ENCODE peak calls at places on chromosomes 16 and 17, in seven cellular contexts. C is AG04450, U is astrocyte of the spinal cord, P is dorsolateral prefrontal cortex, R is body of pancreas, L is colonic mucosa, D is fibroblast of lung. X is an unnamed sample.

GRCh38 chr16:76486740-76487139 is 209.5 kb downstream of the CNTNAP4 start:
- DNase-seq in C (no peak), U (no peak), P (no peak), R (no peak), L (no peak), D (no peak), X (no peak)

GRCh38 chr17:76179496-76180467 is 38.7 kb upstream of the FOXJ1 start:
- DNase-seq in C (no peak), U (no peak), P (no peak), R (no peak), L (no peak), D (no peak), X (peak; percentile 23)

GRCh38 chr16:2194166-2194834 is 2.1 kb downstream of the CASKIN1 start:
- DNase-seq in C (no peak), U (no peak), P (no peak), R (no peak), L (no peak), D (peak; percentile 39), X (peak; percentile 53)

GRCh38 chr17:3528604-3529511 is 28.8 kb downstream of the TRPV3 start:
- DNase-seq in C (no peak), U (peak; percentile 47), P (peak; percentile 50), R (no peak), L (no peak), D (peak; percentile 37), X (no peak)

GRCh38 chr17:8072727-8073461 is 14.6 kb downstream of the ALOX12B start:
- DNase-seq in C (no peak), U (no peak), P (no peak), R (no peak), L (no peak), D (no peak), X (no peak)

GRCh38 chr17:82668631-82669099 is 20.4 kb upstream of the WDR45B start:
- DNase-seq in C (peak; percentile 18), U (peak; percentile 38), P (peak; percentile 85), R (peak; percentile 80), L (peak; percentile 67), D (peak; percentile 38), X (peak; percentile 38)

GRCh38 chr16:909281-910000 is 61.3 kb downstream of the LMF1 start:
- DNase-seq in C (no peak), U (no peak), P (no peak), R (no peak), L (no peak), D (no peak), X (no peak)

GRCh38 chr17:9266031-9266680 is 244.8 kb downstream of the NTN1 start:
- DNase-seq in C (no peak), U (no peak), P (no peak), R (no peak), L (no peak), D (peak; percentile 61), X (no peak)

GRCh38 chr16:82605863-82606620 is 20.7 kb upstream of the CDH13 start:
- DNase-seq in C (no peak), U (no peak), P (no peak), R (no peak), L (no peak), D (no peak), X (no peak)

GRCh38 chr16:12398736-12399047 is 405.0 kb downstream of the CPPED1 start:
- DNase-seq in C (no peak), U (no peak), P (no peak), R (no peak), L (no peak), D (no peak), X (no peak)

GRCh38 chr17:35821308-35821707 is 12.0 kb downstream of the TAF15 start:
- DNase-seq in C (no peak), U (no peak), P (no peak), R (no peak), L (no peak), D (no peak), X (no peak)

GRCh38 chr17:28369684-28370034 is 448 bp downstream of the VTN start:
- DNase-seq in C (no peak), U (no peak), P (no peak), R (no peak), L (no peak), D (no peak), X (no peak)

GRCh38 chr16:2753523-2754020 is 1.1 kb downstream of the SRRM2 start:
- DNase-seq in C (no peak), U (peak; percentile 19), P (no peak), R (no peak), L (no peak), D (peak; percentile 25), X (peak; percentile 18)

GRCh38 chr17:45315583-45316270 is 1.1 kb downstream of the MAP3K14 start:
- DNase-seq in C (no peak), U (no peak), P (no peak), R (no peak), L (no peak), D (no peak), X (no peak)

GRCh38 chr17:29143894-29144293 is 36.3 kb downstream of the MYO18A start:
- DNase-seq in C (no peak), U (no peak), P (no peak), R (no peak), L (no peak), D (no peak), X (no peak)

GRCh38 chr17:38735161-38735997 is 5.2 kb downstream of the CISD3 start:
- DNase-seq in C (no peak), U (no peak), P (peak; percentile 71), R (peak; percentile 74), L (peak; percentile 69), D (no peak), X (no peak)

GRCh38 chr17:975321-975982 is 4.1 kb downstream of the NXN start:
- DNase-seq in C (no peak), U (no peak), P (no peak), R (no peak), L (no peak), D (peak; percentile 40), X (peak; percentile 79)

GRCh38 chr16:28473714-28474265 is 1.7 kb upstream of the NPIPB7 start:
- DNase-seq in C (no peak), U (no peak), P (no peak), R (no peak), L (peak; percentile 4), D (no peak), X (peak; percentile 16)

GRCh38 chr17:49439673-49440571 is 25.2 kb upstream of the PHB1 start:
- DNase-seq in C (no peak), U (peak; percentile 28), P (no peak), R (no peak), L (no peak), D (peak; percentile 74), X (peak; percentile 17)

GRCh38 chr17:13557077-13557476 is 44.7 kb downstream of the HS3ST3A1 start:
- DNase-seq in C (peak; percentile 41), U (peak; percentile 75), P (no peak), R (no peak), L (no peak), D (peak; percentile 93), X (peak; percentile 72)

GRCh38 chr16:50863673-50864144 is 121.8 kb downstream of the CYLD start:
- DNase-seq in C (no peak), U (no peak), P (no peak), R (no peak), L (no peak), D (no peak), X (no peak)

GRCh38 chr16:83870830-83871229 is 28.1 kb upstream of the MLYCD start:
- DNase-seq in C (no peak), U (no peak), P (no peak), R (no peak), L (no peak), D (no peak), X (no peak)

GRCh38 chr17:17545031-17545820 is 46.3 kb downstream of the PEMT start:
- DNase-seq in C (no peak), U (peak; percentile 61), P (no peak), R (no peak), L (no peak), D (peak; percentile 73), X (peak; percentile 57)

GRCh38 chr16:65624246-65624645 is 502.4 kb upstream of the CDH11 start:
- DNase-seq in C (no peak), U (no peak), P (no peak), R (no peak), L (no peak), D (no peak), X (no peak)

GRCh38 chr17:62860962-62861873 is 53.1 kb upstream of the MARCHF10 start:
- DNase-seq in C (no peak), U (peak; percentile 22), P (no peak), R (no peak), L (no peak), D (peak; percentile 62), X (no peak)

GRCh38 chr17:82349287-82349701 is 9.8 kb upstream of the TEX19 start:
- DNase-seq in C (no peak), U (no peak), P (no peak), R (no peak), L (no peak), D (no peak), X (peak; percentile 90)

GRCh38 chr16:85420501-85421337 is 192.4 kb upstream of the GSE1 start:
- DNase-seq in C (no peak), U (peak; percentile 22), P (peak; percentile 55), R (peak; percentile 61), L (peak; percentile 65), D (peak; percentile 21), X (peak; percentile 40)

GRCh38 chr17:62898239-62898864 is 67.7 kb upstream of the TANC2 start:
- DNase-seq in C (no peak), U (no peak), P (no peak), R (no peak), L (no peak), D (no peak), X (peak; percentile 15)

GRCh38 chr17:41329279-41329925 is 13.9 kb upstream of the KRTAP17-1 start:
- DNase-seq in C (no peak), U (peak; percentile 38), P (peak; percentile 56), R (peak; percentile 33), L (peak; percentile 47), D (peak; percentile 39), X (peak; percentile 55)
- TF ChIP-seq CTCF in C (peak; percentile 94), U (peak; percentile 91), P (peak; percentile 48), R (no peak), L (peak; percentile 50), D (peak; percentile 79), X (peak; percentile 86)

GRCh38 chr16:89257281-89257731 is 39.8 kb downstream of the ZNF778 start:
- DNase-seq in C (no peak), U (no peak), P (no peak), R (no peak), L (no peak), D (peak; percentile 19), X (no peak)
- H3K4me3 ChIP-seq in C (peak overlapping the region; percentile 57), U (peak overlapping the region; percentile 38), P (peak overlapping the region; percentile 54), R (no peak overlapping the region), L (peak overlapping the region; percentile 41), D (peak overlapping the region; percentile 43), X (peak overlapping the region; percentile 47)

DNA sequence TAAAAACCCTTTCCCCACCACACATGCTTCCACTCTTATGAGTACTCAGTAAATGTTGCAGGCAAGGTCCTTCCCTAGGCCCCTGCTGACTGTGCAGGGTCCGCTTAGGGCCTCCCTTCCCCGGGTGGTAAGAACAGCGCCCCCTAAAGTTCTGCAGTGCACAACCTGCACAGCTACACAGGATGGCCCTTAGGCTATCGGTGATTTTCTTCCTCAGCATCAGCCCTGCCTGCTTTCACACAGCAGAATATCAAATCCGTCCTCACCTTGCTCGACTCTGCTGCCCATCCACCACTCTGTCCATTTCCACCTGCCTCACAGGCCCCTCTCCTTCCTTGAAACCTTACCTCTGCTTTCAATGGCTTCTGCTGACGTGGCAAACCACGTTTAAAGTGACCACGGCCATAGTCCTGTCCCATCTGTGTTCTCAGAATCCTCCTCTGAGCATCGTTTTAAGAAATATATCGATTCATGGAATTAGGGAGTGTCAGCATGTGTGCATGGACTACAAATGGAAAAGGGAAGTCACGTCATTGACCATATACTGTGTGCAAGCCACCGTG is 51.4 kb upstream of the TMEM132E start:
- DNase-seq in C (no peak), U (no peak), P (no peak), R (no peak), L (no peak), D (no peak), X (no peak)
- TF ChIP-seq CTCF in C (no peak), U (no peak), P (no peak), R (no peak), L (no peak), D (no peak), X (no peak)

GRCh38 chr16:57416084-57416483 is 11.5 kb downstream of the CCL17 start:
- DNase-seq in C (no peak), U (no peak), P (no peak), R (no peak), L (no peak), D (no peak), X (no peak)
- H3K4me3 ChIP-seq in C (no peak overlapping the region), U (no peak overlapping the region), P (no peak overlapping the region), R (no peak overlapping the region), L (no peak overlapping the region), D (no peak overlapping the region), X (no peak overlapping the region)